ENCODE peak calls at places on chromosomes 1 and 21, in eight cellular contexts. K is colonic mucosa, W is mucosa of descending colon, B is GM12864, H is AG09309, P is endothelial cell of umbilical vein, X is suprapubic skin, U is fibroblast of pulmonary artery. O is an unnamed sample.
A peak's percentile ranks its signal among the peaks of the same experiment; 100 is the strongest.

GRCh38 chr1:83098791-83099190 is 900.1 kb downstream of the TTLL7 start:
- DNase-seq in K (no peak), U (no peak), W (no peak), P (no peak), B (no peak), H (no peak), X (no peak), O (no peak)

GRCh38 chr1:209805875-209806760 is at the start of gene IRF6:
- DNase-seq in X (peak; percentile 91), K (peak; percentile 98), U (peak; percentile 72), B (no peak), H (no peak), W (peak; percentile 98), P (peak; percentile 87), O (peak; percentile 43)

GRCh38 chr1:231613419-231614349 is 12.9 kb upstream of the DISC1 start:
- DNase-seq in U (no peak), P (no peak), B (no peak), K (no peak), H (no peak), W (no peak), X (no peak), O (no peak)

GRCh38 chr21:27818847-27819246 is 852.0 kb upstream of the ADAMTS5 start:
- DNase-seq in H (no peak), W (no peak), U (peak; percentile 36), X (no peak), K (no peak), P (no peak), B (no peak), O (no peak)

GRCh38 chr1:160082487-160082886 is 1.1 kb downstream of the KCNJ9 start:
- DNase-seq in X (no peak), P (no peak), B (no peak), U (no peak), K (no peak), W (no peak), H (no peak), O (no peak)

GRCh38 chr1:202710070-202711025 is at the start of gene SYT2:
- DNase-seq in W (peak; percentile 12), K (peak; percentile 21), B (no peak), U (peak; percentile 18), H (no peak), P (peak; percentile 21), X (no peak), O (no peak)

GRCh38 chr1:223702735-223703667 is 9.3 kb upstream of the CAPN2 start:
- DNase-seq in X (no peak), U (no peak), K (no peak), B (no peak), P (no peak), H (no peak), W (no peak), O (no peak)

GRCh38 chr1:111199881-111200801 is at the start of gene DENND2D:
- DNase-seq in K (peak; percentile 73), X (no peak), U (no peak), P (no peak), W (peak; percentile 72), H (no peak), B (no peak), O (no peak)

GRCh38 chr21:45246014-45246413 is 41.7 kb downstream of the POFUT2 start:
- DNase-seq in K (no peak), W (no peak), U (no peak), B (no peak), H (no peak), X (no peak), P (no peak), O (no peak)

GRCh38 chr1:117572546-117572945 is 33.3 kb upstream of the TENT5C start:
- DNase-seq in U (no peak), K (peak; percentile 60), H (no peak), P (no peak), X (peak; percentile 60), W (peak; percentile 66), B (no peak), O (no peak)

GRCh38 chr1:24743404-24744211 is 1.6 kb upstream of the CLIC4 start:
- DNase-seq in U (peak; percentile 64), X (peak; percentile 65), H (no peak), B (no peak), W (no peak), P (peak; percentile 39), K (no peak), O (no peak)

GRCh38 chr1:12285496-12286143 is 55.8 kb downstream of the VPS13D start:
- DNase-seq in P (no peak), K (no peak), X (no peak), U (peak; percentile 38), B (no peak), W (no peak), H (no peak), O (no peak)

GRCh38 chr1:228096416-228097332 is 6.5 kb downstream of the C1orf35 start:
- DNase-seq in B (no peak), W (no peak), U (no peak), X (peak; percentile 77), H (no peak), P (no peak), K (no peak), O (no peak)

GRCh38 chr1:117541003-117541402 is 64.8 kb upstream of the TENT5C start:
- DNase-seq in X (no peak), B (no peak), U (peak; percentile 39), W (no peak), P (no peak), K (no peak), H (no peak), O (no peak)

GRCh38 chr1:39501666-39502065 is 10.2 kb downstream of the BMP8A start:
- DNase-seq in P (no peak), U (peak; percentile 77), H (peak; percentile 43), W (no peak), B (no peak), K (no peak), X (no peak), O (no peak)

GRCh38 chr1:85258536-85259117 is 835 bp downstream of the C1orf52 start:
- DNase-seq in H (no peak), W (no peak), X (no peak), K (no peak), B (no peak), U (peak; percentile 39), P (peak; percentile 20), O (no peak)

GRCh38 chr1:68958957-68959356 is 462.1 kb upstream of the DEPDC1 start:
- DNase-seq in W (no peak), U (no peak), X (no peak), P (no peak), B (no peak), K (no peak), H (no peak), O (no peak)

GRCh38 chr1:21811875-21812305 is at the start of gene LDLRAD2:
- DNase-seq in P (no peak), B (no peak), U (peak; percentile 49), X (no peak), H (no peak), W (no peak), K (no peak), O (no peak)

GRCh38 chr1:154896811-154897286 is 26.8 kb upstream of the KCNN3 start:
- DNase-seq in H (no peak), P (no peak), W (no peak), X (no peak), U (no peak), K (no peak), B (no peak), O (no peak)

GRCh38 chr1:62235576-62235975 is 40.9 kb downstream of the L1TD1 start:
- DNase-seq in B (no peak), U (no peak), W (no peak), H (no peak), P (no peak), X (no peak), K (no peak), O (no peak)

GRCh38 chr21:32249551-32250280 is 29.1 kb downstream of the MIS18A start:
- DNase-seq in W (no peak), U (no peak), K (no peak), H (no peak), B (no peak), P (no peak), X (no peak), O (no peak)

GRCh38 chr1:9719978-9720722 is 68.6 kb downstream of the PIK3CD start:
- DNase-seq in U (no peak), X (no peak), P (no peak), W (no peak), K (no peak), H (no peak), B (no peak), O (no peak)

GRCh38 chr21:25838809-25839208 is 104.0 kb downstream of the GABPA start:
- DNase-seq in P (no peak), U (no peak), B (no peak), K (no peak), H (no peak), W (no peak), X (no peak), O (no peak)

GRCh38 chr1:50183734-50184133 is 75.0 kb downstream of the ELAVL4 start:
- DNase-seq in B (no peak), X (no peak), H (no peak), K (no peak), W (no peak), P (no peak), U (no peak), O (no peak)

GRCh38 chr1:66764994-66765578 is 12.8 kb downstream of the DYNLT5 start:
- DNase-seq in W (peak; percentile 85), U (peak; percentile 80), P (peak; percentile 79), K (peak; percentile 59), B (peak; percentile 19), H (peak; percentile 34), X (no peak), O (no peak)

GRCh38 chr1:159054427-159054826 is 22.1 kb downstream of the AIM2 start:
- DNase-seq in H (no peak), K (no peak), P (no peak), W (no peak), B (no peak), U (no peak), X (no peak), O (no peak)

GRCh38 chr21:35721701-35722100 is 338.6 kb downstream of the SETD4 start:
- DNase-seq in X (no peak), U (no peak), P (no peak), W (no peak), B (no peak), H (no peak), K (no peak), O (no peak)

GRCh38 chr1:153624965-153625611 is 2.2 kb downstream of the S100A13 start:
- DNase-seq in W (no peak), B (no peak), K (no peak), X (no peak), P (no peak), H (no peak), U (no peak), O (no peak)
- H3K4me3 ChIP-seq in W (no peak overlapping the region), B (no peak overlapping the region), K (no peak overlapping the region), X (peak overlapping the region; percentile 55), P (no peak overlapping the region), H (no peak overlapping the region), U (no peak overlapping the region), O (no peak overlapping the region)

GRCh38 chr1:41483960-41484844 is at the start of gene EDN2:
- DNase-seq in P (no peak), U (no peak), K (peak; percentile 89), H (no peak), W (peak; percentile 87), X (no peak), B (no peak), O (no peak)
- TF ChIP-seq CTCF in P (no peak), U (peak; percentile 20), K (peak; percentile 16), H (no peak), W (peak; percentile 23), X (no peak), B (peak; percentile 43), O (peak; percentile 60)

GRCh38 chr1:157234705-157235273 is 96.6 kb upstream of the ETV3 start:
- DNase-seq in H (no peak), K (no peak), U (no peak), P (no peak), X (no peak), B (no peak), W (no peak), O (no peak)
- H3K4me3 ChIP-seq in H (no peak overlapping the region), K (no peak overlapping the region), U (no peak overlapping the region), P (no peak overlapping the region), X (no peak overlapping the region), B (no peak overlapping the region), W (no peak overlapping the region), O (no peak overlapping the region)

GRCh38 chr1:213564215-213564659 is 423.5 kb upstream of the PROX1 start:
- DNase-seq in X (no peak), W (peak; percentile 75), K (peak; percentile 56), U (no peak), B (no peak), H (no peak), P (peak; percentile 51), O (no peak)
- TF ChIP-seq CTCF in X (no peak), W (peak; percentile 23), K (peak; percentile 46), U (peak; percentile 7), B (peak; percentile 21), H (no peak), P (peak; percentile 40), O (peak; percentile 9)

O was measured in retinal pigment epithelial cell.